ENCODE peak calls at places on chromosome 13, in four cellular contexts. L is PC-3, P is IMR-90, X is endothelial cell of umbilical vein. O is an unnamed sample. For H3K27me3, the result is how much of the 10 kb centered on the place peaks cover.

GRCh38 chr13:102729560-102730275 is 34.9 kb upstream of the METTL21C start:
- DNase-seq in L (peak), P (peak), X (peak), O (peak)

GRCh38 chr13:90413548-90413947 is 933.9 kb upstream of the MIR17HG start:
- DNase-seq in L (no peak), X (no peak), P (no peak), O (no peak)

GRCh38 chr13:107518780-107519179 is 696.6 kb downstream of the LIG4 start:
- DNase-seq in P (peak), L (no peak), X (no peak), O (peak)

GRCh38 chr13:75347457-75347856 is 134.5 kb downstream of the TBC1D4 start:
- DNase-seq in P (no peak), X (no peak), L (no peak), O (no peak)

GRCh38 chr13:95896302-95896701 is 156.9 kb downstream of the UGGT2 start:
- DNase-seq in P (peak), L (peak), X (peak), O (peak)

GRCh38 chr13:45522571-45522970 is 57.8 kb downstream of the COG3 start:
- DNase-seq in P (peak), L (no peak), X (no peak), O (no peak)

GRCh38 chr13:33639640-33640080 is 178.3 kb upstream of the RFC3 start:
- DNase-seq in X (no peak), P (no peak), L (peak), O (no peak)

GRCh38 chr13:71851541-71851940 is 15.5 kb downstream of the DACH1 start:
- DNase-seq in P (no peak), L (no peak), X (no peak), O (no peak)

GRCh38 chr13:91722267-91722884 is 324.0 kb downstream of the GPC5 start:
- DNase-seq in L (peak), P (peak), X (peak), O (peak)

GRCh38 chr13:97574926-97575325 is 141.0 kb downstream of the RAP2A start:
- DNase-seq in P (peak), L (peak), X (peak), O (peak)

GRCh38 chr13:114067886-114068722 is 64.3 kb downstream of the RASA3 start:
- DNase-seq in X (no peak), L (no peak), P (no peak), O (no peak)

GRCh38 chr13:74191036-74191809 is 57.0 kb upstream of the KLF12 start:
- DNase-seq in L (no peak), X (peak), P (peak), O (peak)

GRCh38 chr13:34044041-34044440 is 226.1 kb downstream of the RFC3 start:
- DNase-seq in L (peak), X (no peak), P (no peak), O (no peak)

GRCh38 chr13:91739751-91740150 is 341.3 kb downstream of the GPC5 start:
- DNase-seq in P (no peak), L (no peak), X (no peak), O (no peak)

GRCh38 chr13:51729853-51730553 is 74.0 kb downstream of the DHRS12 start:
- DNase-seq in P (peak), L (peak), X (peak), O (peak)

GRCh38 chr13:113400621-113401451 is 36.9 kb upstream of the GRTP1 start:
- DNase-seq in L (no peak), P (no peak), X (no peak), O (no peak)

GRCh38 chr13:30881191-30881651 is 24.9 kb upstream of the MEDAG start:
- DNase-seq in L (no peak), X (no peak), P (no peak), O (peak)

GRCh38 chr13:73451120-73452029 is 392.6 kb downstream of the KLF5 start:
- DNase-seq in L (peak), X (no peak), P (no peak), O (no peak)

GRCh38 chr13:49062297-49062896 is 86.7 kb downstream of the FNDC3A start:
- DNase-seq in X (peak), P (peak), L (peak), O (no peak)

GRCh38 chr13:46062190-46062589 is 9.6 kb upstream of the ZC3H13 start:
- DNase-seq in L (peak), X (no peak), P (peak), O (peak)

GRCh38 chr13:96100457-96101220 is 10.7 kb downstream of the HS6ST3 start:
- DNase-seq in P (no peak), L (no peak), X (no peak), O (no peak)

GRCh38 chr13:25329706-25330105 is 28.3 kb downstream of the NUP58 start:
- DNase-seq in X (no peak), L (peak), P (peak), O (peak)

GRCh38 chr13:44306401-44307192 is 67.0 kb upstream of the SERP2 start:
- DNase-seq in X (peak), P (peak), L (peak), O (peak)

GRCh38 chr13:86585826-86586225 is 786.6 kb upstream of the SLITRK6 start:
- DNase-seq in X (no peak), L (peak), P (peak), O (peak)

GRCh38 chr13:103130681-103131210 is 64.5 kb upstream of the SLC10A2 start:
- DNase-seq in P (no peak), X (no peak), L (no peak), O (no peak)

GRCh38 chr13:66577358-66577757 is 652.8 kb downstream of the PCDH9 start:
- DNase-seq in L (no peak), X (no peak), P (no peak), O (no peak)

GRCh38 chr13:80338781-80339577 is 1.9 kb downstream of the SPRY2 start:
- DNase-seq in P (peak), X (peak), L (peak), O (peak)

GRCh38 chr13:46202188-46202795 is 9.4 kb upstream of the LRRC63 start:
- DNase-seq in L (no peak), P (no peak), X (no peak), O (no peak)

DNA sequence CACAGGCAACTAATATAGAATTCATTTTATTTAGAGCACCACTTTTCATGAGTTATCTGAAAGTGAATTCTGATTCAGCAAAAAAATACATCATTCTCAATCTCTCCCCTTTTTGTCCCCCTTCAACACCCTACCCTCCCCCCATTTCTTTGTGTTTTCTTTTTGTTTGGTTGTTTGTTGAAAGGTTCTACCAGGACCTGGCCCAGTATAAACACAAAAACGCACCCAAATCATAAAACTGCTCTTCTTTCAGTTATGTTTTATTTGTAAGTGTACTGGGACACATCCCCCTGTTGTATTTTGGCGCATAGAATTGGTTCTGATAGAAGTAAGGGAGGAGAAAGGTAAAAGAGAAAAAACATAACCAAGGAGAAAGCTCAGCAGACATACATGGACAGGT is 4.4 kb downstream of the POU4F1 start:
- DNase-seq in L (no peak), P (no peak), X (no peak), O (no peak)
- H3K27me3 ChIP-seq in L (half or more), P (half or more), X (half or more), O (half or more)

DNA sequence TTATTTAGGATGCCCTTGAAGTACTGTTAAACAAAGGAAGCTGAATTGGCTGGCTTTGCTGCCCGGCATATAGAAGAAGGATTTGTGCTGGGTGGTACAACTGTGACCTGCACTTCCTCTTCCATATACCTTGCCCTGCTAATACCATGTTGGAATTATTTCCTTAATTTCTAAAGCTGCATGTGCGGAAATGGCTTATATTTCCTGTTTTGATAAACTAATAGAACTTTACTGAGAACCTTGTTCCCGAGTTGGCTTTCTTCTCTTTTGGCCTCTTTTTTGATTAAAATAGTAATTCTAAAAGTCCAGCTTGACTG is 41.2 kb downstream of the COL4A2 start:
- DNase-seq in L (no peak), X (peak), P (no peak), O (no peak)
- H3K4me2 ChIP-seq in L (peak), X (peak), P (no peak), O (no peak)

GRCh38 chr13:99947666-99948065 is 23.9 kb downstream of the ZIC5 start:
- DNase-seq in L (no peak), X (no peak), P (no peak), O (no peak)
- H3K27me3 ChIP-seq in L (under half), X (under half), P (under half), O (under half)

DNA sequence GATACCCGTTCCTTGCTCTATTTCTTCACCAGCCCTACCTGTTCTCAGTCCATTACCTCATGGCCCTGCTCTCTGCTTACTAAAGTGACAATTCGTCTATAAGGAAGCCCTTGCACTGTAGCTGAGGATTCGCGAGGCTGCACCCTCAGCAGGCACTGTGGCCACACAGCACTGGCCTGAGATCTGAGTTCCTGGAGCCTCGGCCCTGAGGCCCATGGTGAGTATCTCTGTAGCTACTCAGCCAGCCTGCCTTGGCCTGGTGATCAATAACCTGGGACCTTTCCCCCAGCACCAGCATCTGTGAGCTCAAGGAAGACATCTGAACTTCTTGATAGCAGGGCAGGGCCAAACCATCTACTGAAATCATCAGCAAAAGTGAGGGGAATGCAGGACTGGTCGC is 90.7 kb downstream of the RGCC start:
- DNase-seq in P (no peak), X (no peak), L (no peak), O (no peak)
- H3K4me2 ChIP-seq in P (no peak), X (no peak), L (no peak), O (no peak)

GRCh38 chr13:27967736-27968315 is 1.3 kb downstream of the CDX2 start:
- DNase-seq in X (no peak), L (no peak), P (no peak), O (no peak)

GRCh38 chr13:27968316-27969072 is 621 bp downstream of the CDX2 start:
- DNase-seq in X (no peak), L (no peak), P (no peak), O (no peak)

GRCh38 chr13:27965740-27966640 is 3.1 kb downstream of the CDX2 start:
- DNase-seq in X (no peak), L (no peak), P (no peak), O (no peak)

GRCh38 chr13:27966641-27967202 is 2.4 kb downstream of the CDX2 start:
- DNase-seq in L (no peak), X (no peak), P (no peak), O (no peak)

GRCh38 chr13:27967203-27967735 is 1.8 kb downstream of the CDX2 start:
- DNase-seq in L (no peak), X (no peak), P (no peak), O (no peak)
- H3K27me3 ChIP-seq in L (half or more), X (half or more), P (half or more), O (half or more)

GRCh38 chr13:98981596-98982195 is 3.8 kb upstream of the DOCK9 start:
- DNase-seq in L (no peak), X (no peak), P (no peak), O (no peak)
- H3K4me2 ChIP-seq in L (no peak), X (no peak), P (no peak), O (no peak)

GRCh38 chr13:111398196-111398595 is 77.8 kb downstream of the TEX29 start:
- DNase-seq in L (no peak), P (no peak), X (no peak), O (no peak)

GRCh38 chr13:111398715-111399299 is 78.4 kb downstream of the TEX29 start:
- DNase-seq in P (no peak), L (no peak), X (no peak), O (no peak)

GRCh38 chr13:111395511-111396393 is 75.3 kb downstream of the TEX29 start:
- DNase-seq in P (no peak), X (no peak), L (no peak), O (no peak)

GRCh38 chr13:111396457-111396856 is 76.0 kb downstream of the TEX29 start:
- DNase-seq in L (no peak), X (no peak), P (no peak), O (no peak)

GRCh38 chr13:111397202-111397880 is 76.9 kb downstream of the TEX29 start:
- DNase-seq in L (no peak), P (no peak), X (no peak), O (no peak)
- H3K27me3 ChIP-seq in L (half or more), P (under half), X (under half), O (under half)

GRCh38 chr13:40648040-40648439 is 18.4 kb downstream of the FOXO1 start:
- DNase-seq in L (no peak), P (no peak), X (peak), O (no peak)
- H3K4me2 ChIP-seq in L (no peak), P (no peak), X (peak), O (no peak)

GRCh38 chr13:109833940-109834339 is 47.6 kb upstream of the IRS2 start:
- DNase-seq in P (no peak), L (no peak), X (no peak), O (no peak)
- H3K27me3 ChIP-seq in P (under half), L (under half), X (under half), O (under half)